ENCODE peak calls at places on chromosomes 6 and 20, in seven cellular contexts. G is IMR-90; N is kidney epithelial cell; Y is naive thymus-derived CD4-positive, alpha-beta T cell; E is tibial artery; B is aorta; S is ovary. J is an unnamed sample.
A peak's percentile ranks its signal among the peaks of the same experiment; 100 is the strongest.

GRCh38 chr6:43944908-43945777 is 175.1 kb downstream of the VEGFA start:
- DNase-seq in Y (no peak), S (no peak), B (no peak), G (no peak), N (no peak), E (no peak), J (no peak)

GRCh38 chr20:7579888-7580287 is 360.4 kb downstream of the HAO1 start:
- DNase-seq in E (no peak), Y (no peak), B (no peak), G (no peak), N (peak; percentile 5), S (no peak), J (no peak)

GRCh38 chr20:2230671-2231488 is 64.9 kb upstream of the TGM3 start:
- DNase-seq in G (no peak), E (no peak), B (no peak), N (no peak), S (no peak), Y (no peak), J (no peak)

GRCh38 chr6:46491789-46492547 is 719 bp upstream of the RCAN2 start:
- DNase-seq in G (peak; percentile 1), Y (no peak), S (peak; percentile 50), N (no peak), E (peak; percentile 44), B (peak; percentile 70), J (no peak)

GRCh38 chr6:101178748-101179147 is 214.8 kb upstream of the GRIK2 start:
- DNase-seq in G (no peak), S (no peak), N (no peak), Y (no peak), E (no peak), B (no peak), J (no peak)

GRCh38 chr20:21175433-21175832 is 49.6 kb downstream of the KIZ start:
- DNase-seq in B (no peak), G (no peak), N (no peak), Y (no peak), E (no peak), S (no peak), J (no peak)

GRCh38 chr20:63206878-63207277 is 9.1 kb downstream of the YTHDF1 start:
- DNase-seq in S (no peak), E (no peak), G (peak; percentile 17), Y (no peak), B (no peak), N (peak; percentile 71), J (no peak)

GRCh38 chr20:24339179-24339578 is 130.2 kb upstream of the SYNDIG1 start:
- DNase-seq in S (no peak), B (no peak), N (no peak), E (no peak), Y (no peak), G (no peak), J (no peak)

GRCh38 chr20:37934634-37935010 is 31.7 kb downstream of the VSTM2L start:
- DNase-seq in Y (no peak), S (no peak), E (no peak), B (no peak), N (no peak), G (no peak), J (no peak)

GRCh38 chr6:69007781-69008180 is 372.7 kb downstream of the ADGRB3 start:
- DNase-seq in G (no peak), S (no peak), N (no peak), E (no peak), Y (no peak), B (no peak), J (no peak)

GRCh38 chr6:129709909-129710721 is at the start of gene ARHGAP18:
- DNase-seq in E (peak; percentile 93), G (peak; percentile 89), N (peak; percentile 84), Y (peak; percentile 44), S (peak; percentile 86), B (peak; percentile 95), J (peak; percentile 94)

GRCh38 chr20:17735206-17735804 is 35.5 kb downstream of the BANF2 start:
- DNase-seq in N (peak; percentile 34), E (no peak), Y (no peak), G (peak; percentile 68), B (no peak), S (no peak), J (no peak)

GRCh38 chr20:4493386-4493785 is 228.3 kb upstream of the PRND start:
- DNase-seq in G (no peak), B (no peak), Y (no peak), S (no peak), N (no peak), E (no peak), J (no peak)

GRCh38 chr20:4488407-4489339 is 233.0 kb upstream of the PRND start:
- DNase-seq in S (no peak), G (peak; percentile 85), B (peak; percentile 51), N (no peak), E (no peak), Y (no peak), J (no peak)

GRCh38 chr20:4491643-4492042 is 230.1 kb upstream of the PRND start:
- DNase-seq in E (no peak), B (no peak), S (no peak), N (no peak), Y (no peak), G (no peak), J (no peak)

GRCh38 chr20:4490045-4490444 is 231.7 kb upstream of the PRND start:
- DNase-seq in B (no peak), S (no peak), G (no peak), E (no peak), Y (no peak), N (no peak), J (no peak)

DNA sequence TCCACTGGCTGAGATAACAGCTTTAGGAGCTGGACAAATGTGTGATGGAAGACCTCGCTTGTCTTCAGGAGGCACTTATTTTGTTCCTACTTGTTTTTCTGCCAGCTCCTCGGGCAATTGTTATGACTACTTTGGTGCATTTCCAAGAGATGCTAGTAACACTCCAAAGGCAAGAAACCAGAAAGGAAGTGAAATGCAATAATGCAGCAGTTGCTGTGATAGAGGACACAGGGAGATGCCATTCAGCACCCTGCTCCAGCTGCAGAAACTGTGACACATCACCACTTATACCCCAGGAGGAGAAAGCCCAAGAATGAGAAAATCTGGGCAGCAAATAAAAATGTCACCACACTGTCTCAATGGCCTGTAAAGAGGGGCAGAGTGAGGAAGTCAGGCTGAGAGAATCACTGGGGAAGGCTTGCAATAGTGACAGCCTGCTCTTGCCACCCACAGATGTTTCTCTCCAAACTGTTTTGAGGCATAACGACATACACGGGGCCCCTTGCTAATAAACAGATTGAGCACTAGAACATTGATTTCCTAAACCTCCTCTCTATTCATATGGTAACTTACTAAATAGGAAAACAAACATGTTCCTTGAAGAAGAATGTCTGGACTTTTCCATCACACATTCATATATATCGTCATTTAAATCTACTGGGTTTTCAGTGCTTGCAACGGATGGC is 231.0 kb upstream of the PRND start:
- DNase-seq in N (no peak), S (no peak), E (no peak), B (no peak), Y (no peak), G (peak; percentile 41), J (no peak)
- H3K36me3 ChIP-seq in N (no peaks in the 10 kb centered on the region), S (no peaks in the 10 kb centered on the region), E (no peaks in the 10 kb centered on the region), B (no peaks in the 10 kb centered on the region), Y (no peaks in the 10 kb centered on the region), G (no peaks in the 10 kb centered on the region), J (no peaks in the 10 kb centered on the region)

GRCh38 chr20:14234666-14235295 is 102.6 kb downstream of the FLRT3 start:
- DNase-seq in Y (no peak), N (no peak), S (no peak), E (no peak), G (peak; percentile 65), B (no peak), J (no peak)
- H3K36me3 ChIP-seq in Y (no peaks in the 10 kb centered on the region), N (no peaks in the 10 kb centered on the region), S (no peaks in the 10 kb centered on the region), E (no peaks in the 10 kb centered on the region), G (no peaks in the 10 kb centered on the region), B (no peaks in the 10 kb centered on the region), J (no peaks in the 10 kb centered on the region)

GRCh38 chr6:39812496-39812852 is 20.3 kb downstream of the DAAM2 start:
- DNase-seq in G (no peak), Y (no peak), E (no peak), B (no peak), N (no peak), S (no peak), J (no peak)

GRCh38 chr6:39812853-39813533 is 20.8 kb downstream of the DAAM2 start:
- DNase-seq in G (peak; percentile 68), B (no peak), S (no peak), N (no peak), Y (no peak), E (peak; percentile 46), J (no peak)

GRCh38 chr6:39814236-39814635 is 22.1 kb downstream of the DAAM2 start:
- DNase-seq in Y (no peak), N (no peak), G (no peak), E (no peak), B (no peak), S (no peak), J (no peak)

GRCh38 chr6:39816744-39817143 is 24.6 kb downstream of the DAAM2 start:
- DNase-seq in E (no peak), Y (no peak), G (peak; percentile 55), S (no peak), N (no peak), B (no peak), J (peak; percentile 72)

DNA sequence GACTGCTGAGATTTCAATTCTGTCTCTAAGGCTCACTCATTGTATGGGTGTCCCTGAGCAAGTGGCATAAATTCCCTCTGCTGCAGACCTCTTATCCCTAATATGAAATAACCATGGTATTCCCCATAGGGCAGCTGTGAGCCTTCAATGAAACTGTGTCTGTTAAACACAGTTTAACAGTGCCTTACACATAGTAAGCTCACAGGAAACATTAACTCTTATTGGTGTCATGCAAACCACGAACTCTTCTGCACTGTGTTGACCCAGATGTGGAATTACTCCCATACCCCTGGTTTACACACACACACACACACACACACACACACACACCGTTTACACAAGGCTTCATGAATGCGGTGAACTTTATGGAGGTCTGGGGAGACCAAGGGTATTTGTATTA is 23.2 kb downstream of the DAAM2 start:
- DNase-seq in S (no peak), E (no peak), Y (no peak), B (no peak), G (no peak), N (no peak), J (no peak)
- H3K36me3 ChIP-seq in S (no peaks in the 10 kb centered on the region), E (no peaks in the 10 kb centered on the region), Y (no peaks in the 10 kb centered on the region), B (no peaks in the 10 kb centered on the region), G (no peaks in the 10 kb centered on the region), N (no peaks in the 10 kb centered on the region), J (peaks cover 6% of the 10 kb centered on the region)

DNA sequence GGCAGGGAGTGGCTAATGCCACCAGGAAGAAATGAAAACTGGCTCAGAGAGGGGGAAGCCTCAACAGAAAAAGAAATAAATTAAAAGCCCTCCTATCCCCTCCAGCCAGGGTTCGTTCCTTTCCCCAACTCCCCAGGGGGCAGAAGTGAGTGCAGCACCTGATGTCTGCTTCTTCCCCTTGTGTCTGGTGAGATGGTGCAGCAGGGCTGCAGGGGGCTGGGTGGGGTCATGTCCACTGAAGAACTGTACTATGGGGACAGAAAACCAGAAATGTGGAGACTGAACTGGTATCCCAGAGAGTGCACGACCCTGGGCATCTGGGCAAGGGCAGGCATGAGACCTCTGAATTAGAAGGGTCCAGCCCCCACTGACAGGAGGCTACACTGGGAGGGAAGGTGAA is 4.0 kb downstream of the EGFL8 start:
- DNase-seq in Y (no peak), G (no peak), E (no peak), B (peak; percentile 17), N (no peak), S (no peak), J (no peak)
- H3K36me3 ChIP-seq in Y (peaks cover 59% of the 10 kb centered on the region), G (peaks cover 54% of the 10 kb centered on the region), E (peaks cover 34% of the 10 kb centered on the region), B (peaks cover 6% of the 10 kb centered on the region), N (peaks cover 4% of the 10 kb centered on the region), S (no peaks in the 10 kb centered on the region), J (peaks cover 29% of the 10 kb centered on the region)

J was measured in sigmoid colon.